ENCODE peak calls at places on chromosomes 6 and 20, in ten cellular contexts. C, B, Z, I, H, F, T, N, L and J are unnamed samples.

GRCh38 chr20:32138921-32139320 is 29.4 kb downstream of the TM9SF4 start:
- DNase-seq in H (no peak), L (no peak), C (no peak), F (no peak), Z (no peak), T (no peak), B (no peak), N (no peak), I (no peak), J (no peak)

GRCh38 chr6:125375013-125375412 is 73.2 kb upstream of the HDDC2 start:
- DNase-seq in L (no peak), B (no peak), C (no peak), F (no peak), T (no peak), Z (no peak), I (no peak), H (no peak), N (no peak), J (no peak)

GRCh38 chr20:2467412-2467811 is 3.2 kb downstream of the SNRPB start:
- DNase-seq in B (no peak), N (no peak), L (no peak), Z (no peak), I (no peak), C (no peak), H (no peak), T (no peak), F (no peak), J (no peak)

GRCh38 chr20:52054123-52054522 is 137.5 kb downstream of the ZFP64 start:
- DNase-seq in T (no peak), B (no peak), Z (no peak), L (no peak), C (no peak), F (no peak), N (no peak), H (no peak), I (no peak), J (no peak)

GRCh38 chr20:63309261-63310071 is 16.5 kb downstream of the COL20A1 start:
- DNase-seq in Z (peak; percentile 76), B (peak; percentile 36), F (no peak), N (no peak), I (peak; percentile 85), C (peak; percentile 36), T (peak; percentile 68), L (peak; percentile 38), H (no peak), J (no peak)

GRCh38 chr6:146287691-146288369 is 255.8 kb upstream of the RAB32 start:
- DNase-seq in T (no peak), B (no peak), L (no peak), H (no peak), C (no peak), F (peak; percentile 7), I (no peak), Z (no peak), N (no peak), J (no peak)

GRCh38 chr6:51398064-51398740 is 579.5 kb downstream of the TFAP2B start:
- DNase-seq in L (no peak), B (no peak), N (peak; percentile 43), H (no peak), T (no peak), F (no peak), I (peak; percentile 47), C (no peak), Z (no peak), J (no peak)

GRCh38 chr6:102398788-102399390 is 1005.4 kb downstream of the GRIK2 start:
- DNase-seq in C (no peak), L (no peak), T (no peak), B (no peak), Z (no peak), F (no peak), N (peak; percentile 49), H (no peak), I (no peak), J (no peak)

GRCh38 chr6:106005954-106006353 is 80.2 kb upstream of the PRDM1 start:
- DNase-seq in N (no peak), L (no peak), B (no peak), H (no peak), T (no peak), Z (no peak), C (no peak), I (no peak), F (no peak), J (no peak)

GRCh38 chr6:15901141-15902115 is 227.5 kb upstream of the MYLIP start:
- DNase-seq in L (no peak), I (no peak), F (no peak), C (no peak), B (no peak), H (no peak), T (no peak), N (no peak), Z (no peak), J (no peak)

GRCh38 chr20:35225319-35226125 is 968 bp upstream of the MMP24 start:
- DNase-seq in I (peak; percentile 51), H (no peak), T (no peak), F (no peak), Z (no peak), C (no peak), B (no peak), N (no peak), L (no peak), J (no peak)

GRCh38 chr20:35224536-35224935 is 2.0 kb upstream of the MMP24 start:
- DNase-seq in C (no peak), N (no peak), L (no peak), Z (no peak), H (no peak), I (no peak), F (no peak), T (no peak), B (no peak), J (no peak)

GRCh38 chr20:35226126-35226774 is at the start of gene MMP24:
- DNase-seq in I (peak; percentile 74), Z (no peak), F (no peak), B (no peak), H (no peak), L (no peak), T (no peak), C (no peak), N (no peak), J (no peak)

GRCh38 chr20:35223941-35224340 is 2.5 kb upstream of the MMP24 start:
- DNase-seq in I (no peak), Z (no peak), C (no peak), L (no peak), F (no peak), N (no peak), T (no peak), B (no peak), H (no peak), J (no peak)

DNA sequence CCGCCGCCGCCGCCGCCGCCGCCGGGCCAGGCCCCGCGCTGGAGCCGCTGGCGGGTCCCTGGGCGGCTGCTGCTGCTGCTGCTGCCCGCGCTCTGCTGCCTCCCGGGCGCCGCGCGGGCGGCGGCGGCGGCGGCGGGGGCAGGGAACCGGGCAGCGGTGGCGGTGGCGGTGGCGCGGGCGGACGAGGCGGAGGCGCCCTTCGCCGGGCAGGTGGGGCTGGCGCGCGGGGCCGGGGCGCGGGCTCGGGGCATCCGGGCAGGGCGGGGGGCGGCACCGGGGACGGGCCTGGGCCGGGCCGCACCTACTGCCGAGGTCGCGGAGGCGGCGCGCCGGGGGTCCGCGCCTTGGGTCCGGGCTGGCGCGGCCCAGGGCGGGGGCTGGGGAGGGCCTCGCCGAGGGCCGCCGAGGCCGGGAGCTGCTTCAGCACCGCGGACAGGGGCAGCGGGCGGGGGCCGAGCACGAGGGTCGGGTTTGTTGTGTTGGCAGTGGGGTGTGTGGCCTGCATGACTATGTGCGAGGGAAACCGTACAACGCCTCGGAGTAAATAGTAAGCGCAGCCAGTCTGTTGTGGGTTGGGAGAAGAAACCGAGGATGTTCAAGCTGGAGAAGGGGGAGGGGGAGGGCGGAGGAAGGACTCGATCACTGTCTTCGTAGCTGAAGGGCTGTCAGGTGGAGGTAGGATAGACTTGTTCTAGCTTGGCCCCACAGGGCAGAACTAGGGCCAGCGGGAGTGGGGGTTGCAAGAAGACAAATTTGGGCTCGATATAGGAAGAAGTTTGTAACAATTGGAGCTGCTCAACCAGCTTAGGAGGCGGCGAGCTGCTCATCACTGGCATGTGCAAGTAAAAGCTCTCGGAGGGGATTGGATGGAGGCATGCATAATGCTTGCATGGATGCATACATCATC is 538 bp downstream of the MMP24 start:
- DNase-seq in F (peak; percentile 18), Z (peak; percentile 76), C (peak; percentile 62), N (peak; percentile 23), L (peak; percentile 20), T (no peak), I (peak; percentile 91), H (no peak), B (peak; percentile 41), J (no peak)
- H3K4me3 ChIP-seq in F (no peak overlapping the region), Z (no peak overlapping the region), C (peak overlapping the region; percentile 12), N (no peak overlapping the region), L (peak overlapping the region; percentile 50), T (peak overlapping the region; percentile 42), I (peak overlapping the region; percentile 68), H (peak overlapping the region; percentile 44), B (peak overlapping the region; percentile 31), J (peak overlapping the region; percentile 25)

GRCh38 chr6:26380256-26380655 is 2.7 kb upstream of the BTN2A2 start:
- DNase-seq in N (no peak), L (no peak), I (no peak), H (no peak), B (no peak), F (no peak), Z (no peak), C (no peak), T (no peak), J (no peak)

GRCh38 chr6:26372308-26373144 is 7.5 kb downstream of the BTN3A2 start:
- DNase-seq in C (no peak), N (no peak), H (no peak), Z (no peak), F (no peak), L (no peak), T (no peak), I (no peak), B (no peak), J (no peak)

GRCh38 chr6:26379236-26380139 is 3.4 kb upstream of the BTN2A2 start:
- DNase-seq in C (peak; percentile 41), Z (no peak), N (no peak), I (no peak), L (no peak), T (no peak), H (no peak), B (no peak), F (no peak), J (no peak)

GRCh38 chr6:26375270-26375669 is 7.6 kb upstream of the BTN2A2 start:
- DNase-seq in T (no peak), I (peak; percentile 55), B (no peak), L (no peak), Z (no peak), N (no peak), H (no peak), C (peak; percentile 18), F (no peak), J (no peak)
- H3K36me3 ChIP-seq in T (no peaks in the 10 kb centered on the region), I (no peaks in the 10 kb centered on the region), B (peaks cover 58% of the 10 kb centered on the region), L (peaks cover 25% of the 10 kb centered on the region), Z (no peaks in the 10 kb centered on the region), N (no peaks in the 10 kb centered on the region), H (peaks cover 7% of the 10 kb centered on the region), C (peaks cover 4% of the 10 kb centered on the region), F (peaks cover 22% of the 10 kb centered on the region), J (no peaks in the 10 kb centered on the region)

GRCh38 chr6:160962835-160963623 is 28.5 kb upstream of the MAP3K4 start:
- DNase-seq in Z (no peak), C (no peak), B (no peak), F (no peak), L (no peak), N (no peak), I (no peak), T (no peak), H (no peak), J (no peak)
- TF ChIP-seq CTCF in Z (no peak), C (no peak), B (no peak), F (no peak), L (no peak), N (no peak), I (no peak), T (no peak), H (no peak), J (no peak)

GRCh38 chr6:32254761-32255211 is 30.9 kb upstream of the NOTCH4 start:
- DNase-seq in C (no peak), N (no peak), B (no peak), Z (peak; percentile 64), I (no peak), T (no peak), H (no peak), F (no peak), L (no peak), J (no peak)
- H3K4me3 ChIP-seq in C (peak overlapping the region; percentile 33), N (peak overlapping the region; percentile 24), B (peak overlapping the region; percentile 42), Z (peak overlapping the region; percentile 40), I (peak overlapping the region; percentile 48), T (peak overlapping the region; percentile 43), H (peak overlapping the region; percentile 46), F (peak overlapping the region; percentile 48), L (peak overlapping the region; percentile 60), J (peak overlapping the region; percentile 41)